ENCODE peak calls at places on chromosomes 7 and 10, in seven cellular contexts. D, F, V, X, S, A and U are unnamed samples.

GRCh38 chr7:78149787-78150186 is 351.2 kb downstream of the PHTF2 start:
- DNase-seq in D (peak; percentile 72), F (no peak), V (no peak), X (peak; percentile 55), S (no peak), A (no peak), U (no peak)

GRCh38 chr10:44924261-44925040 is 13.3 kb downstream of the TMEM72 start:
- DNase-seq in D (no peak), F (no peak), V (no peak), X (no peak), S (no peak), A (no peak), U (no peak)

GRCh38 chr10:98041352-98042043 is 11.1 kb upstream of the CRTAC1 start:
- DNase-seq in D (peak; percentile 11), F (peak; percentile 22), V (peak; percentile 81), X (no peak), S (peak; percentile 66), A (peak; percentile 75), U (peak; percentile 69)

GRCh38 chr7:48085942-48086341 is 3.1 kb upstream of the UPP1 start:
- DNase-seq in D (no peak), F (no peak), V (no peak), X (no peak), S (no peak), A (no peak), U (no peak)

GRCh38 chr7:80900583-80901576 is 18.0 kb downstream of the SEMA3C start:
- DNase-seq in D (peak; percentile 52), F (no peak), V (no peak), X (no peak), S (no peak), A (no peak), U (no peak)

GRCh38 chr7:107180378-107180777 is 11.6 kb downstream of the HBP1 start:
- DNase-seq in D (peak; percentile 23), F (no peak), V (no peak), X (no peak), S (no peak), A (peak; percentile 48), U (peak; percentile 12)

GRCh38 chr10:79102056-79102874 is 33.5 kb downstream of the ZMIZ1 start:
- DNase-seq in D (no peak), F (no peak), V (no peak), X (no peak), S (no peak), A (no peak), U (no peak)

GRCh38 chr7:65216469-65216868 is 157.2 kb upstream of the ZNF92 start:
- DNase-seq in D (no peak), F (peak; percentile 63), V (peak; percentile 74), X (no peak), S (peak; percentile 48), A (peak; percentile 82), U (peak; percentile 72)

GRCh38 chr10:30413996-30414576 is 19.9 kb upstream of the MAP3K8 start:
- DNase-seq in D (peak; percentile 52), F (no peak), V (no peak), X (no peak), S (peak; percentile 65), A (peak; percentile 45), U (peak; percentile 51)

GRCh38 chr7:96120856-96121255 is 201.0 kb downstream of the SLC25A13 start:
- DNase-seq in D (no peak), F (no peak), V (no peak), X (no peak), S (no peak), A (no peak), U (no peak)

GRCh38 chr7:96118449-96119001 is 203.4 kb downstream of the SLC25A13 start:
- DNase-seq in D (no peak), F (no peak), V (peak; percentile 16), X (no peak), S (no peak), A (no peak), U (no peak)

GRCh38 chr7:96120445-96120844 is 201.5 kb downstream of the SLC25A13 start:
- DNase-seq in D (no peak), F (no peak), V (no peak), X (no peak), S (no peak), A (no peak), U (no peak)

GRCh38 chr7:96122746-96123145 is 199.2 kb downstream of the SLC25A13 start:
- DNase-seq in D (no peak), F (no peak), V (no peak), X (peak; percentile 13), S (no peak), A (no peak), U (no peak)

GRCh38 chr7:96121752-96122151 is 200.1 kb downstream of the SLC25A13 start:
- DNase-seq in D (no peak), F (no peak), V (no peak), X (no peak), S (no peak), A (no peak), U (no peak)
- TF ChIP-seq CTCF in D (no peak), F (no peak), V (no peak), X (no peak), S (no peak), A (no peak), U (no peak)

GRCh38 chr7:42574693-42575084 is 337.2 kb downstream of the C7orf25 start:
- DNase-seq in D (no peak), F (no peak), V (no peak), X (no peak), S (no peak), A (no peak), U (no peak)
- TF ChIP-seq CTCF in D (peak; percentile 44), F (no peak), V (no peak), X (no peak), S (no peak), A (no peak), U (no peak)

GRCh38 chr7:129502708-129503685 is 666 bp downstream of the SMKR1 start:
- DNase-seq in D (no peak), F (peak; percentile 18), V (peak; percentile 40), X (no peak), S (no peak), A (no peak), U (no peak)
- TF ChIP-seq CTCF in D (no peak), F (no peak), V (no peak), X (peak; percentile 22), S (no peak), A (no peak), U (no peak)

GRCh38 chr10:15370741-15371701 is at the start of gene FAM171A1:
- DNase-seq in D (no peak), F (no peak), V (peak; percentile 68), X (no peak), S (peak; percentile 78), A (peak; percentile 63), U (peak; percentile 53)
- TF ChIP-seq CTCF in D (no peak), F (peak; percentile 27), V (peak; percentile 16), X (no peak), S (peak; percentile 38), A (no peak), U (no peak)